ENCODE peak calls at places on chromosome 14, in five cellular contexts. One of them, this sample, is unnamed.
A peak's percentile ranks its signal among the peaks of the same experiment; 100 is the strongest.

GRCh38 chr14:54172562-54172961 is 215.9 kb upstream of the BMP4 start:
- DNase-seq in cardiac muscle cell: no peak
- DNase-seq in WTC11: no peak
- DNase-seq in transverse colon: no peak
- DNase-seq in H9: no peak
- DNase-seq in this sample: no peak

GRCh38 chr14:67729072-67729561 is 27.4 kb downstream of the RDH12 start:
- DNase-seq in cardiac muscle cell: no peak
- DNase-seq in WTC11: peak; percentile 79
- DNase-seq in transverse colon: peak; percentile 69
- DNase-seq in H9: peak; percentile 88
- DNase-seq in this sample: no peak

GRCh38 chr14:36988568-36988967 is 183.8 kb downstream of the SLC25A21 start:
- DNase-seq in cardiac muscle cell: no peak
- DNase-seq in WTC11: no peak
- DNase-seq in transverse colon: no peak
- DNase-seq in H9: no peak
- DNase-seq in this sample: no peak

GRCh38 chr14:55353686-55354467 is 57.8 kb downstream of the ATG14 start:
- DNase-seq in cardiac muscle cell: no peak
- DNase-seq in WTC11: no peak
- DNase-seq in transverse colon: peak; percentile 26
- DNase-seq in H9: no peak
- DNase-seq in this sample: no peak

GRCh38 chr14:106528717-106529116 is 1002.3 kb downstream of the TMEM121 start:
- DNase-seq in cardiac muscle cell: no peak
- DNase-seq in WTC11: no peak
- DNase-seq in transverse colon: no peak
- DNase-seq in H9: no peak
- DNase-seq in this sample: no peak

GRCh38 chr14:49908433-49908782 is 15.5 kb downstream of the ARF6 start:
- DNase-seq in cardiac muscle cell: no peak
- DNase-seq in WTC11: no peak
- DNase-seq in transverse colon: no peak
- DNase-seq in H9: no peak
- DNase-seq in this sample: no peak

GRCh38 chr14:64705406-64706118 is 1.3 kb downstream of the PLEKHG3 start:
- DNase-seq in cardiac muscle cell: no peak
- DNase-seq in WTC11: no peak
- DNase-seq in transverse colon: no peak
- DNase-seq in H9: no peak
- DNase-seq in this sample: peak; percentile 63

GRCh38 chr14:95769976-95770375 is 56.1 kb upstream of the TCL1A start:
- DNase-seq in cardiac muscle cell: no peak
- DNase-seq in WTC11: no peak
- DNase-seq in transverse colon: no peak
- DNase-seq in H9: no peak
- DNase-seq in this sample: no peak

GRCh38 chr14:73014105-73014504 is 12.8 kb downstream of the ZFYVE1 start:
- DNase-seq in cardiac muscle cell: no peak
- DNase-seq in WTC11: no peak
- DNase-seq in transverse colon: no peak
- DNase-seq in H9: no peak
- DNase-seq in this sample: peak; percentile 42

GRCh38 chr14:87097021-87097420 is 896.0 kb downstream of the GALC start:
- DNase-seq in cardiac muscle cell: no peak
- DNase-seq in WTC11: no peak
- DNase-seq in transverse colon: no peak
- DNase-seq in H9: no peak
- DNase-seq in this sample: peak; percentile 3

GRCh38 chr14:100402631-100403030 is 79.5 kb downstream of the SLC25A47 start:
- DNase-seq in cardiac muscle cell: no peak
- DNase-seq in WTC11: no peak
- DNase-seq in transverse colon: no peak
- DNase-seq in H9: no peak
- DNase-seq in this sample: no peak

GRCh38 chr14:59187802-59188460 is 536 bp upstream of the DAAM1 start:
- DNase-seq in cardiac muscle cell: peak; percentile 61
- DNase-seq in WTC11: peak; percentile 16
- DNase-seq in transverse colon: peak; percentile 31
- DNase-seq in H9: no peak
- DNase-seq in this sample: no peak

GRCh38 chr14:95815226-95815690 is 61.4 kb upstream of the TUNAR start:
- DNase-seq in cardiac muscle cell: peak; percentile 15
- DNase-seq in WTC11: no peak
- DNase-seq in transverse colon: no peak
- DNase-seq in H9: peak; percentile 25
- DNase-seq in this sample: no peak

GRCh38 chr14:77086951-77087350 is 11.1 kb upstream of the CIPC start:
- DNase-seq in cardiac muscle cell: no peak
- DNase-seq in WTC11: no peak
- DNase-seq in transverse colon: no peak
- DNase-seq in H9: no peak
- DNase-seq in this sample: no peak

GRCh38 chr14:59123975-59124374 is 64.5 kb upstream of the DAAM1 start:
- DNase-seq in cardiac muscle cell: peak; percentile 28
- DNase-seq in WTC11: no peak
- DNase-seq in transverse colon: no peak
- DNase-seq in H9: no peak
- DNase-seq in this sample: no peak

GRCh38 chr14:22973217-22974032 is 8.9 kb downstream of the AJUBA start:
- DNase-seq in cardiac muscle cell: peak; percentile 64
- DNase-seq in WTC11: peak; percentile 50
- DNase-seq in transverse colon: peak; percentile 55
- DNase-seq in H9: peak; percentile 56
- DNase-seq in this sample: peak; percentile 79

GRCh38 chr14:35556548-35556947 is 22.6 kb downstream of the INSM2 start:
- DNase-seq in cardiac muscle cell: no peak
- DNase-seq in WTC11: no peak
- DNase-seq in transverse colon: no peak
- DNase-seq in H9: no peak
- DNase-seq in this sample: no peak

GRCh38 chr14:72515779-72516770 is 377.8 kb downstream of the DPF3 start:
- DNase-seq in cardiac muscle cell: peak; percentile 47
- DNase-seq in WTC11: no peak
- DNase-seq in transverse colon: no peak
- DNase-seq in H9: no peak
- DNase-seq in this sample: peak; percentile 19

GRCh38 chr14:57749267-57749666 is 116.6 kb downstream of the SLC35F4 start:
- DNase-seq in cardiac muscle cell: no peak
- DNase-seq in WTC11: no peak
- DNase-seq in transverse colon: no peak
- DNase-seq in H9: no peak
- DNase-seq in this sample: no peak

GRCh38 chr14:22099942-22100763 is 426.5 kb upstream of the OR4E1 start:
- DNase-seq in cardiac muscle cell: peak; percentile 88
- DNase-seq in WTC11: peak; percentile 75
- DNase-seq in transverse colon: peak; percentile 58
- DNase-seq in H9: peak; percentile 85
- DNase-seq in this sample: peak; percentile 58

GRCh38 chr14:20757963-20758362 is 10.2 kb upstream of the EDDM3B start:
- DNase-seq in cardiac muscle cell: peak; percentile 21
- DNase-seq in WTC11: peak; percentile 57
- DNase-seq in transverse colon: peak; percentile 34
- DNase-seq in H9: peak; percentile 44
- DNase-seq in this sample: no peak
- TF ChIP-seq CTCF in cardiac muscle cell: no peak
- TF ChIP-seq CTCF in WTC11: peak; percentile 28
- TF ChIP-seq CTCF in transverse colon: peak; percentile 28
- TF ChIP-seq CTCF in H9: peak; percentile 64
- TF ChIP-seq CTCF in this sample: no peak

GRCh38 chr14:99352688-99353280 is 80.8 kb upstream of the BCL11B start:
- DNase-seq in cardiac muscle cell: no peak
- DNase-seq in WTC11: no peak
- DNase-seq in transverse colon: no peak
- DNase-seq in H9: no peak
- DNase-seq in this sample: no peak

GRCh38 chr14:99348816-99349609 is 77.0 kb upstream of the BCL11B start:
- DNase-seq in cardiac muscle cell: no peak
- DNase-seq in WTC11: no peak
- DNase-seq in transverse colon: no peak
- DNase-seq in H9: no peak
- DNase-seq in this sample: no peak

GRCh38 chr14:99349721-99350495 is 77.9 kb upstream of the BCL11B start:
- DNase-seq in cardiac muscle cell: no peak
- DNase-seq in WTC11: no peak
- DNase-seq in transverse colon: no peak
- DNase-seq in H9: no peak
- DNase-seq in this sample: no peak

GRCh38 chr14:99350751-99351150 is 78.8 kb upstream of the BCL11B start:
- DNase-seq in cardiac muscle cell: no peak
- DNase-seq in WTC11: no peak
- DNase-seq in transverse colon: no peak
- DNase-seq in H9: no peak
- DNase-seq in this sample: no peak

GRCh38 chr14:99351166-99352007 is 79.4 kb upstream of the BCL11B start:
- DNase-seq in cardiac muscle cell: no peak
- DNase-seq in WTC11: no peak
- DNase-seq in transverse colon: no peak
- DNase-seq in H9: no peak
- DNase-seq in this sample: no peak
- TF ChIP-seq CTCF in cardiac muscle cell: no peak
- TF ChIP-seq CTCF in WTC11: no peak
- TF ChIP-seq CTCF in transverse colon: no peak
- TF ChIP-seq CTCF in H9: peak; percentile 39
- TF ChIP-seq CTCF in this sample: no peak

GRCh38 chr14:94129111-94129757 is at the start of gene IFI27L2:
- DNase-seq in cardiac muscle cell: peak; percentile 93
- DNase-seq in WTC11: peak; percentile 76
- DNase-seq in transverse colon: peak; percentile 74
- DNase-seq in H9: peak; percentile 95
- DNase-seq in this sample: peak; percentile 83
- TF ChIP-seq CTCF in cardiac muscle cell: peak; percentile 17
- TF ChIP-seq CTCF in WTC11: peak; percentile 19
- TF ChIP-seq CTCF in transverse colon: peak; percentile 41
- TF ChIP-seq CTCF in H9: peak; percentile 49
- TF ChIP-seq CTCF in this sample: peak; percentile 30

DNA sequence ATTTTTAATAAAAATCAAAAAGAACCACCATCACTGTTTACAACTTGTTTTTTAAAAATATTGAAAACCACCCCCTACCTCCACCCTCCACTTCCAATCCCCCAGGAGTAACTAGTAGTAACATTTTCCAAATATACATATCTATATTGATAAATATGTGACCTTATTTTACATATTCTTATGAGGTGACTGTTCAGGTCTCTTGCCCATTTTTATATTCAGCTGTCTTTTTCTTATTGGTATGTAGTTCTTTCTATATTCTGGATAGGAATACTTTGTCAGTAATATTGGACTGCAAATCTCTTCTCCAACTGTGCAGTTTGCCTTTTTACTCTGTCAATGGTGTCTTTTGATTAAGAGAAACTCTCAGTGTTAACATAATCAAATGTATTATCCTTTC is 59.0 kb upstream of the EIF5 start:
- DNase-seq in cardiac muscle cell: no peak
- DNase-seq in WTC11: no peak
- DNase-seq in transverse colon: no peak
- DNase-seq in H9: no peak
- DNase-seq in this sample: no peak
- TF ChIP-seq CTCF in cardiac muscle cell: no peak
- TF ChIP-seq CTCF in WTC11: no peak
- TF ChIP-seq CTCF in transverse colon: no peak
- TF ChIP-seq CTCF in H9: no peak
- TF ChIP-seq CTCF in this sample: no peak

GRCh38 chr14:34053666-34054065 is 102.8 kb upstream of the EGLN3 start:
- DNase-seq in cardiac muscle cell: no peak
- DNase-seq in WTC11: no peak
- DNase-seq in transverse colon: peak; percentile 33
- DNase-seq in H9: no peak
- DNase-seq in this sample: no peak
- TF ChIP-seq CTCF in cardiac muscle cell: peak; percentile 32
- TF ChIP-seq CTCF in WTC11: no peak
- TF ChIP-seq CTCF in transverse colon: no peak
- TF ChIP-seq CTCF in H9: no peak
- TF ChIP-seq CTCF in this sample: no peak

GRCh38 chr14:102509744-102510615 is at the start of gene ANKRD9:
- DNase-seq in cardiac muscle cell: peak; percentile 97
- DNase-seq in WTC11: peak; percentile 96
- DNase-seq in transverse colon: peak; percentile 97
- DNase-seq in H9: peak; percentile 95
- DNase-seq in this sample: peak; percentile 95
- TF ChIP-seq CTCF in cardiac muscle cell: no peak
- TF ChIP-seq CTCF in WTC11: no peak
- TF ChIP-seq CTCF in transverse colon: no peak
- TF ChIP-seq CTCF in H9: no peak
- TF ChIP-seq CTCF in this sample: no peak

This sample was measured in fibroblast of villous mesenchyme.